ENCODE peak calls at places on chromosomes 5 and 9, in ten cellular contexts. Q is sigmoid colon, I is heart left ventricle, C is A549, G is transverse colon, O is thyroid gland, P is IMR-90, S is ovary, T is GM12878, A is K562. F is an unnamed sample.

GRCh38 chr5:8473827-8474568 is 605.0 kb downstream of the MTRR start:
- DNase-seq in G (no peak), T (no peak), O (no peak), S (no peak), I (no peak), A (peak; percentile 27), Q (no peak), P (no peak), C (no peak), F (no peak)

GRCh38 chr5:63572751-63573150 is 389.5 kb downstream of the HTR1A start:
- DNase-seq in T (no peak), C (no peak), I (no peak), P (no peak), Q (no peak), O (no peak), S (no peak), G (no peak), A (no peak), F (no peak)

GRCh38 chr9:4786599-4786998 is 6.1 kb upstream of the RCL1 start:
- DNase-seq in C (no peak), G (no peak), T (no peak), Q (no peak), P (no peak), A (no peak), S (no peak), I (no peak), O (no peak), F (no peak)

GRCh38 chr5:53430618-53431252 is 49.7 kb upstream of the FST start:
- DNase-seq in G (no peak), O (no peak), Q (no peak), P (peak; percentile 87), I (no peak), C (no peak), A (no peak), S (no peak), T (no peak), F (no peak)

GRCh38 chr9:136143215-136144001 is 24.7 kb upstream of the TMEM250 start:
- DNase-seq in Q (no peak), O (peak; percentile 15), I (peak; percentile 28), P (peak; percentile 9), A (peak; percentile 53), S (peak; percentile 12), G (no peak), C (no peak), T (no peak), F (peak; percentile 38)

GRCh38 chr9:7341571-7341970 is 458.0 kb downstream of the DMAC1 start:
- DNase-seq in I (no peak), T (no peak), C (no peak), S (no peak), P (no peak), A (no peak), Q (no peak), G (no peak), O (no peak), F (no peak)

GRCh38 chr5:14063691-14064090 is 79.5 kb upstream of the TRIO start:
- DNase-seq in A (no peak), O (no peak), T (no peak), P (no peak), S (no peak), C (no peak), G (no peak), Q (no peak), I (no peak), F (no peak)

GRCh38 chr9:13443380-13444271 is 164.1 kb upstream of the MPDZ start:
- DNase-seq in A (no peak), P (no peak), I (peak; percentile 31), T (no peak), O (no peak), C (no peak), G (no peak), S (no peak), Q (no peak), F (no peak)

GRCh38 chr9:68836788-68837187 is 131.7 kb downstream of the PIP5K1B start:
- DNase-seq in Q (no peak), C (no peak), G (no peak), I (no peak), O (no peak), T (no peak), P (no peak), S (no peak), A (no peak), F (no peak)

GRCh38 chr5:66991746-66992145 is 204.9 kb downstream of the CD180 start:
- DNase-seq in Q (no peak), T (no peak), S (no peak), P (no peak), C (no peak), A (no peak), I (no peak), G (no peak), O (no peak), F (no peak)

GRCh38 chr5:169828385-169828784 is 151.9 kb downstream of the INSYN2B start:
- DNase-seq in O (no peak), S (no peak), T (no peak), C (no peak), I (no peak), G (no peak), Q (no peak), P (no peak), A (no peak), F (no peak)

GRCh38 chr5:92215116-92215515 is 832.0 kb upstream of the ARRDC3 start:
- DNase-seq in P (no peak), Q (no peak), C (no peak), T (no peak), A (no peak), G (no peak), O (no peak), S (no peak), I (no peak), F (no peak)

GRCh38 chr5:111063709-111064322 is 7.7 kb upstream of the TSLP start:
- DNase-seq in O (peak; percentile 15), C (no peak), I (no peak), T (no peak), Q (no peak), G (no peak), A (no peak), P (peak; percentile 30), S (no peak), F (no peak)

GRCh38 chr9:83220737-83221136 is 157.8 kb upstream of the RASEF start:
- DNase-seq in A (no peak), P (peak; percentile 29), S (no peak), Q (no peak), O (peak; percentile 43), C (no peak), G (no peak), T (peak; percentile 7), I (no peak), F (peak; percentile 75)

GRCh38 chr9:83219924-83220438 is 157.0 kb upstream of the RASEF start:
- DNase-seq in S (no peak), I (no peak), Q (no peak), A (no peak), T (no peak), G (no peak), C (no peak), O (peak; percentile 53), P (no peak), F (peak; percentile 30)

GRCh38 chr9:83218411-83219090 is 155.6 kb upstream of the RASEF start:
- DNase-seq in P (no peak), Q (no peak), C (no peak), I (no peak), O (peak; percentile 78), S (no peak), A (no peak), G (no peak), T (no peak), F (peak; percentile 46)

DNA sequence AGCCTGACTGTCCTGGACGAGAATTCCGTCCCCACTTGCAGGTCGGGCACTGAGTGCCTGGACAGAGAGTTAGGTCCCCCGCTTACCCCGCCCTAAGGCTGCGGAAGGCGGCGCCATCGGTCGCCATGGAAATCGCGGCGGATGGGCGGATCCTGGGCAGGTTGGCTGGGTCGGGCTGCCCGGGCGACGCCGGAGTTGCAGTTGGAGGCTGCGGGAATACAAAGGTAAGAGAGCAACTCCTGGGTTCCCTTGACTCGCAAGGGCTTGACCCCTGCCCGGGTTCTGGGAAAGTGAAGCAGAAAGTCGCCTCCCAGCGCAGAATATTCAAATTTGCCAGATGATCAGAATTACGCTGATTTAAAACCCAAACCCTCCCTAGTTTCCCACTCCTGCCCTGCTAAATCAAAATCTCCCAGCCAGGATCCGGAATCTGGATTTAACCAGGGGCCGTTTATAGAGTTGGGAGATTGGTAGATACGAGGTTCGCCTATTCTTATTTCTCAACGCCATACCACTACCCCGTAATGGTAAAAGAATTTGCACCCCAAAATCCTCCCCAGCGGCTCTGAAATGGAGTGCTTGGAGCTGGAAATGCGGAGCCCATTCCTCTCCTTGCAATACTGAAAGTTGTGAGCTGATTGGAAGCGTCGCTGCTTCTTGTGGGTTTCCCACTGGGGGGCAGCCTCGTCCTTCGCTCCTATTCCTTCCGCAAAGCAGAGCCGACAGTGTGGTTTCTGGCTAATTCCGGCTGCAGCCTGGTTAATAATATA is 156.4 kb upstream of the RASEF start:
- DNase-seq in P (peak; percentile 46), Q (peak; percentile 79), T (no peak), O (peak; percentile 89), A (no peak), I (peak; percentile 90), G (peak; percentile 73), C (peak; percentile 81), S (peak; percentile 73), F (peak; percentile 91)
- TF ChIP-seq POLR2A in P (no peak), Q (no peak), T (no peak), O (no peak), A (no peak), I (peak; percentile 24), G (no peak), C (peak; percentile 34), S (no peak), F (peak; percentile 63)

DNA sequence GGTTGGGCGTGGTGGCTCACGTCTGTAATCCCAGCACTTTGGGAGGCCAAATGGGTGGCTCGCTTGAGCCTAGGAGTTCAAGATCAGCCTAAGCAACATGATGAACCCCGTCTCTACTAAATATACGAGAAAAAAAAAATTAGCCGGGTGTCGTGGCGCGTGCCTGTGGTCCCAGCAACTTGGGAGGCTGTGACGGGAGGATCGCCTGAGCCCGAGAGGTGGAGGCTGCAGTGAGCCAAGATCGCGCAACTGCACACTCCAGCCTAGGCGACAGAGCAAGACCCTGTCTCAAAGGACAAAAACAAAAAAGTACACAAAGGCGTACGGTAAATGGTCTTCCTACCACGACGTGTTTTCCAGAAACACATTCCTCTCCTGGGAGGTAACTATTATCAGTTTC is 538 bp upstream of the BDP1 start:
- DNase-seq in C (no peak), A (no peak), O (no peak), P (no peak), Q (no peak), T (no peak), I (no peak), S (peak; percentile 34), G (no peak), F (no peak)
- H3K27ac ChIP-seq in C (peak overlapping the region; percentile 95), A (peak overlapping the region; percentile 86), O (peak overlapping the region; percentile 93), P (no peak overlapping the region), Q (peak overlapping the region; percentile 93), T (no peak overlapping the region), I (peak overlapping the region; percentile 90), S (no peak overlapping the region), G (peak overlapping the region; percentile 89), F (peak overlapping the region; percentile 94)

GRCh38 chr5:34655354-34655991 is 655 bp upstream of the RAI14 start:
- DNase-seq in Q (peak; percentile 83), C (peak; percentile 61), G (peak; percentile 51), O (peak; percentile 61), S (peak; percentile 46), I (no peak), P (peak; percentile 90), T (no peak), A (peak; percentile 43), F (peak; percentile 69)
- TF ChIP-seq POLR2A in Q (no peak), C (no peak), G (peak; percentile 45), O (no peak), S (no peak), I (no peak), P (peak; percentile 22), T (no peak), A (no peak), F (no peak)

GRCh38 chr9:92164490-92164889 is 49.3 kb upstream of the SPTLC1 start:
- DNase-seq in Q (no peak), G (no peak), A (peak; percentile 11), C (no peak), P (peak; percentile 30), I (no peak), S (no peak), T (no peak), O (no peak), F (no peak)
- H3K27ac ChIP-seq in Q (no peak overlapping the region), G (no peak overlapping the region), A (no peak overlapping the region), C (no peak overlapping the region), P (no peak overlapping the region), I (no peak overlapping the region), S (no peak overlapping the region), T (no peak overlapping the region), O (no peak overlapping the region), F (no peak overlapping the region)